ENCODE peak calls at places on chromosomes 3 and 15, in six cellular contexts. R, L, K, U, H and X are unnamed samples.

GRCh38 chr3:107241217-107241616 is 136.0 kb upstream of the CCDC54 start:
- DNase-seq in R (peak; percentile 29), L (peak; percentile 21), K (peak; percentile 14), U (peak; percentile 46), H (peak; percentile 48), X (peak; percentile 20)

GRCh38 chr3:28989646-28990089 is 291.2 kb upstream of the RBMS3 start:
- DNase-seq in R (no peak), L (no peak), K (no peak), U (no peak), H (no peak), X (no peak)

GRCh38 chr3:50160561-50160983 is 5.4 kb downstream of the SEMA3F start:
- DNase-seq in R (no peak), L (no peak), K (no peak), U (no peak), H (peak; percentile 57), X (no peak)

GRCh38 chr15:26866298-26867198 is at the start of gene GABRA5:
- DNase-seq in R (peak; percentile 62), L (no peak), K (no peak), U (no peak), H (peak; percentile 63), X (peak; percentile 68)

GRCh38 chr3:159763466-159764210 is 225.0 kb upstream of the IL12A start:
- DNase-seq in R (peak; percentile 79), L (peak; percentile 66), K (peak; percentile 88), U (peak; percentile 88), H (peak; percentile 90), X (peak; percentile 80)

GRCh38 chr3:122890077-122890484 is 95.2 kb downstream of the SLC49A4 start:
- DNase-seq in R (peak; percentile 77), L (no peak), K (no peak), U (peak; percentile 42), H (peak; percentile 75), X (no peak)

GRCh38 chr3:32238816-32239637 is 547 bp downstream of the CMTM8 start:
- DNase-seq in R (peak; percentile 25), L (peak; percentile 46), K (no peak), U (peak; percentile 31), H (peak; percentile 62), X (peak; percentile 51)

GRCh38 chr15:38441130-38441519 is 12.8 kb upstream of the FAM98B start:
- DNase-seq in R (no peak), L (no peak), K (no peak), U (no peak), H (no peak), X (no peak)

GRCh38 chr3:48571938-48572337 is 8.4 kb upstream of the UCN2 start:
- DNase-seq in R (no peak), L (no peak), K (no peak), U (no peak), H (no peak), X (no peak)

GRCh38 chr3:127979473-127979872 is 64.4 kb downstream of the KBTBD12 start:
- DNase-seq in R (no peak), L (no peak), K (no peak), U (no peak), H (no peak), X (no peak)